ENCODE peak calls at places on chromosomes 16 and 17, in seven cellular contexts. D, B, Y, J, Q, A and G are unnamed samples.

GRCh38 chr16:75727221-75727620 is 931 bp upstream of the CPHXL start:
- DNase-seq in J (no peak), A (no peak), B (no peak), Y (no peak), Q (no peak), D (no peak), G (no peak)

GRCh38 chr17:39376434-39376833 is 25.0 kb downstream of the FBXL20 start:
- DNase-seq in A (peak), J (no peak), B (no peak), Q (no peak), D (no peak), Y (no peak), G (no peak)

GRCh38 chr17:3602499-3602898 is 6.7 kb downstream of the TRPV1 start:
- DNase-seq in A (no peak), Y (peak), J (peak), D (peak), Q (peak), B (no peak), G (peak)

GRCh38 chr17:9671559-9671958 is 26.2 kb downstream of the USP43 start:
- DNase-seq in A (no peak), B (no peak), J (no peak), Q (no peak), D (peak), Y (no peak), G (no peak)

GRCh38 chr17:79005063-79005861 is 4.3 kb downstream of the CANT1 start:
- DNase-seq in A (peak), D (no peak), J (no peak), Y (no peak), Q (no peak), B (peak), G (peak)

GRCh38 chr17:81257533-81257932 is 18.4 kb downstream of the NDUFAF8 start:
- DNase-seq in A (no peak), Q (no peak), B (no peak), D (no peak), J (no peak), Y (no peak), G (no peak)

GRCh38 chr16:82070656-82071369 is 35.8 kb downstream of the HSD17B2 start:
- DNase-seq in B (peak), Y (peak), J (peak), A (peak), Q (no peak), D (no peak), G (peak)

GRCh38 chr17:47742319-47743181 is 9.5 kb downstream of the TBX21 start:
- DNase-seq in A (no peak), J (no peak), B (no peak), D (peak), Q (peak), Y (no peak), G (peak)

GRCh38 chr17:62083651-62084050 is 18.6 kb upstream of the MED13 start:
- DNase-seq in J (no peak), A (no peak), Q (no peak), D (no peak), Y (no peak), B (no peak), G (no peak)

GRCh38 chr16:67034478-67034877 is 5.5 kb downstream of the CBFB start:
- DNase-seq in J (peak), D (no peak), Q (peak), B (no peak), A (no peak), Y (no peak), G (no peak)

GRCh38 chr17:933168-934083 is 46.1 kb downstream of the NXN start:
- DNase-seq in B (peak), Y (peak), D (peak), Q (no peak), J (peak), A (peak), G (peak)

GRCh38 chr17:40325156-40326013 is 16.4 kb downstream of the RARA start:
- DNase-seq in Y (no peak), J (no peak), A (no peak), B (no peak), D (no peak), Q (no peak), G (peak)

GRCh38 chr16:4723071-4723767 is 10.9 kb downstream of the ANKS3 start:
- DNase-seq in D (no peak), Y (no peak), J (no peak), Q (no peak), B (no peak), A (no peak), G (peak)

GRCh38 chr17:74547736-74548135 is 1.8 kb upstream of the CD300C start:
- DNase-seq in J (no peak), Q (no peak), D (no peak), B (no peak), Y (peak), A (no peak), G (no peak)

GRCh38 chr17:4858068-4858879 is 25.1 kb downstream of the MINK1 start:
- DNase-seq in D (peak), B (no peak), A (no peak), Y (no peak), J (no peak), Q (no peak), G (peak)

GRCh38 chr16:23852794-23853562 is 17.2 kb downstream of the PRKCB start:
- DNase-seq in A (no peak), J (no peak), Y (no peak), D (no peak), B (no peak), Q (no peak), G (no peak)

GRCh38 chr17:28585891-28586290 is 9.2 kb upstream of the ALDOC start:
- DNase-seq in Y (no peak), J (no peak), B (no peak), Q (no peak), A (no peak), D (no peak), G (no peak)

GRCh38 chr17:45395569-45396415 is 36.9 kb downstream of the ARHGAP27 start:
- DNase-seq in B (no peak), D (no peak), Q (no peak), A (no peak), J (no peak), Y (no peak), G (peak)

GRCh38 chr17:38729886-38730525 is at the start of gene CISD3:
- DNase-seq in D (peak), Q (peak), A (peak), B (peak), J (peak), Y (peak), G (peak)

GRCh38 chr17:17041018-17041521 is 1.2 kb upstream of the MPRIP start:
- DNase-seq in A (peak), D (no peak), B (no peak), Q (no peak), Y (peak), J (no peak), G (peak)

GRCh38 chr16:8678068-8678927 is 3.9 kb downstream of the ABAT start:
- DNase-seq in J (no peak), A (peak), D (no peak), Q (no peak), B (peak), Y (peak), G (peak)

GRCh38 chr17:57823469-57824401 is 26.1 kb downstream of the MRPS23 start:
- DNase-seq in B (no peak), A (peak), Y (peak), J (peak), D (peak), Q (no peak), G (no peak)

GRCh38 chr16:78227855-78228254 is 128.4 kb downstream of the WWOX start:
- DNase-seq in B (no peak), Q (peak), A (no peak), Y (no peak), J (no peak), D (peak), G (no peak)

GRCh38 chr16:80107900-80108299 is 432.9 kb upstream of the DYNLRB2 start:
- DNase-seq in B (no peak), Q (no peak), Y (no peak), A (peak), J (no peak), D (no peak), G (no peak)

GRCh38 chr17:64773836-64774761 is 112.0 kb upstream of the SMURF2 start:
- DNase-seq in Q (peak), D (peak), Y (peak), J (peak), B (peak), A (peak), G (peak)

GRCh38 chr17:52546493-52546892 is 388.0 kb upstream of the CA10 start:
- DNase-seq in A (no peak), Y (no peak), Q (no peak), J (no peak), B (no peak), D (no peak), G (no peak)

GRCh38 chr16:85422374-85423185 is 190.5 kb upstream of the GSE1 start:
- DNase-seq in A (no peak), B (peak), D (peak), Q (peak), J (no peak), Y (peak), G (no peak)

GRCh38 chr17:32944248-32945020 is 16.5 kb downstream of the TMEM98 start:
- DNase-seq in A (no peak), J (no peak), Q (no peak), D (no peak), B (no peak), Y (no peak), G (no peak)

GRCh38 chr17:32943206-32943605 is 15.3 kb downstream of the TMEM98 start:
- DNase-seq in D (no peak), A (no peak), Y (no peak), Q (no peak), J (no peak), B (no peak), G (peak)

GRCh38 chr17:32943647-32944191 is 15.8 kb downstream of the TMEM98 start:
- DNase-seq in D (no peak), Q (no peak), J (peak), A (no peak), B (no peak), Y (no peak), G (no peak)

GRCh38 chr17:32940706-32941390 is 12.9 kb downstream of the TMEM98 start:
- DNase-seq in Y (no peak), J (no peak), A (no peak), B (no peak), Q (no peak), D (no peak), G (no peak)

GRCh38 chr17:32941419-32942032 is 13.6 kb downstream of the TMEM98 start:
- DNase-seq in A (no peak), J (no peak), D (no peak), Y (no peak), B (no peak), Q (no peak), G (no peak)
- TF ChIP-seq CTCF in A (peak), J (peak), D (peak), Y (peak), B (peak), Q (peak), G (peak)

DNA sequence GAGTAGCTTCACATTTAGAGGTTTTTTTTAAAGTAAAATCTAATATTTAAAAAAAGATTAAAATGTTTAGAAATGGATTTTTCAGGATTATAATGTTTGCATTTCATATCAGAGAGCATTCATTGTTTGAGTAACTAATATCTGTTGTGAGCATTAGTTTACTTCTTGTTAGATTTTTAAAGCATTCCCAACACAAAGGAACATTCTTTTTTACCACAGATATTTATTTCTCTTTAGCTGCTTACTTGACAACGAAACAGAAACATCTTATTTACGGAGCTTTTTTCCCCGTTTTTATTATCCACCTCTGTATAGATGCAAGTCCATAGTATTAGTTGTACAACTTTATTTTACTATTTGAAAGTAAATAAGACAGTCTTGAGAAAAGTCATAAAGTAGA is 53.0 kb downstream of the NFAT5 start:
- DNase-seq in Y (no peak), Q (no peak), B (no peak), J (no peak), D (no peak), A (no peak), G (no peak)
- H3K27ac ChIP-seq in Y (no peak), Q (no peak), B (no peak), J (no peak), D (no peak), A (no peak), G (peak)

GRCh38 chr16:61780161-61780560 is 256.1 kb downstream of the CDH8 start:
- DNase-seq in Y (no peak), A (no peak), D (no peak), B (no peak), Q (no peak), J (no peak), G (no peak)
- H3K4me2 ChIP-seq in Y (no peak), A (no peak), D (no peak), B (no peak), Q (no peak), J (no peak), G (no peak)

DNA sequence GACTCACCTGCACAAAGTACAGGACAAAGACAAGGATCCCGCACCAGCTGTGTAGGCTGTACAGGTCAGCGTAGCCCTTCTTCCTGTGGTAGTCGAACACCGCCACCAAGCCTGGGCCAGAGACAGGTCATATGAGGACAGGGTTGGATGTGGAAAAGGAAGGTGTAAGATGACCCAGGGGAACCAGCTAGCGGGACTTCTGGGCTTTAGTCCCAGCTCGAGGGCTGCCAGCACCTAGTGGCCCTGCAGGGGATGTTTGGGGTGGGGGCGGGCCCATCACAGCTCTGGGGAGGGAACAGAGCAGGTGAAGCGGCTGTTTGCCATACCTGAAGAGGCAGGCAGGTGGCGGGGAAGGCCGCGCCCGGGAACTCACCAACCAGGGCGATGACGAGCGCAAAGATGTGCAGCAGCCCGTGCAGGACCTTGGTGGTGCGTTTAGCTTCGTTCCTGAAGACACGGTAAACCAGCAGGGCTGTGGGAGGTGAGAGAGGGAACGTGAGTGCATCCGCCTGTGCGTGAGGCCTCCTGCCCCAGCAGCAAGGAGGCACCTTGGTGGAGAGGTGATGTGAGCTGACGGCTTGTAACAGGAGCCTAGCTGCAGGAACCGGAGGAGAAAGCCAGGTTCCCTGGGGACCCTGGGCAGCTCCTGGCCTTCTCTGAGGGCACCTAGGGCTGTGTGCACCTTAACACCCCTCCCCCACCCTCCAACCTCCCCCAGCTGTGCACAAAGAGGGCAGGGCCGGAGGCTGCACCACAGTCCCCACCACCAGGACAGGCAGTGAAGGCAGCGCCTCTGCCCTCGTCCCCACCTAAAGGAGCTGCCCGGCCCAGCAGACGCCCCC is 10.2 kb downstream of the CYB561 start:
- DNase-seq in A (no peak), Y (no peak), J (no peak), B (peak), D (no peak), Q (peak), G (peak)
- TF ChIP-seq CTCF in A (peak), Y (no peak), J (no peak), B (no peak), D (no peak), Q (peak), G (no peak)

GRCh38 chr17:59796138-59796537 is 88.7 kb downstream of the VMP1 start:
- DNase-seq in Y (no peak), D (no peak), Q (no peak), B (no peak), J (no peak), A (no peak), G (no peak)
- H3K27ac ChIP-seq in Y (peak), D (no peak), Q (no peak), B (peak), J (no peak), A (no peak), G (peak)

GRCh38 chr17:6164996-6165395 is 94.8 kb downstream of the WSCD1 start:
- DNase-seq in Y (no peak), J (no peak), A (no peak), B (no peak), D (no peak), Q (no peak), G (no peak)
- H3K4me2 ChIP-seq in Y (no peak), J (no peak), A (no peak), B (no peak), D (no peak), Q (no peak), G (no peak)